ENCODE peak calls at places on chromosomes 2 and 18, in four cellular contexts. J is cardiac muscle cell, D is epithelial cell of esophagus, V is AG09319. W is an unnamed sample.

GRCh38 chr2:238895901-238896600 is 48.2 kb downstream of the TWIST2 start:
- DNase-seq in D (no peak), J (no peak), V (peak), W (peak)

GRCh38 chr2:126953483-126953882 is 54.8 kb downstream of the TEX51 start:
- DNase-seq in J (no peak), V (no peak), D (no peak), W (no peak)

GRCh38 chr2:157699806-157700205 is 71.1 kb upstream of the ACVR1C start:
- DNase-seq in V (no peak), J (no peak), D (no peak), W (no peak)

GRCh38 chr2:154402138-154402714 is 296.3 kb upstream of the KCNJ3 start:
- DNase-seq in D (peak), J (peak), V (no peak), W (no peak)

GRCh38 chr2:177147093-177147694 is 65.4 kb upstream of the HNRNPA3 start:
- DNase-seq in D (peak), J (peak), V (no peak), W (no peak)

GRCh38 chr2:218318241-218318640 is 25.9 kb upstream of the TMBIM1 start:
- DNase-seq in J (no peak), V (no peak), D (no peak), W (no peak)

GRCh38 chr2:100142393-100142792 is at the start of gene AFF3:
- DNase-seq in V (no peak), D (no peak), J (no peak), W (no peak)

GRCh38 chr18:74595425-74595824 is 2.2 kb upstream of the ZNF407 start:
- DNase-seq in D (no peak), J (no peak), V (no peak), W (no peak)

GRCh38 chr2:127618551-127618950 is 27.4 kb upstream of the GPR17 start:
- DNase-seq in J (no peak), V (no peak), D (no peak), W (no peak)

GRCh38 chr18:48134609-48135008 is 204.2 kb upstream of the SMAD2 start:
- DNase-seq in D (no peak), J (no peak), V (no peak), W (no peak)

GRCh38 chr2:195319112-195319460 is 337.9 kb upstream of the SLC39A10 start:
- DNase-seq in V (no peak), J (no peak), D (peak), W (no peak)

GRCh38 chr2:239607795-239608171 is 207.0 kb upstream of the HDAC4 start:
- DNase-seq in D (no peak), J (no peak), V (no peak), W (peak)

GRCh38 chr2:25188405-25188804 is 20.0 kb upstream of the POMC start:
- DNase-seq in V (no peak), D (no peak), J (no peak), W (no peak)

GRCh38 chr2:107068502-107068901 is 182.5 kb upstream of the ST6GAL2 start:
- DNase-seq in D (no peak), J (no peak), V (no peak), W (no peak)

GRCh38 chr2:139704606-139705005 is 924.4 kb upstream of the NXPH2 start:
- DNase-seq in D (no peak), J (no peak), V (no peak), W (no peak)

GRCh38 chr18:10842821-10843220 is 306.5 kb downstream of the PIEZO2 start:
- DNase-seq in J (no peak), V (no peak), D (no peak), W (no peak)

GRCh38 chr2:106147665-106148064 is 46.4 kb downstream of the UXS1 start:
- DNase-seq in D (no peak), V (no peak), J (no peak), W (no peak)

GRCh38 chr2:49490710-49491109 is 336.4 kb upstream of the FSHR start:
- DNase-seq in D (peak), J (peak), V (no peak), W (peak)

GRCh38 chr18:57446322-57446721 is 11.1 kb downstream of the ONECUT2 start:
- DNase-seq in D (peak), V (no peak), J (peak), W (peak)

GRCh38 chr2:174634130-174635014 is 36.8 kb upstream of the WIPF1 start:
- DNase-seq in J (no peak), V (no peak), D (no peak), W (no peak)

GRCh38 chr2:24809316-24810007 is 16.2 kb downstream of the CENPO start:
- DNase-seq in J (no peak), V (no peak), D (no peak), W (no peak)

GRCh38 chr2:238896641-238897040 is 48.8 kb downstream of the TWIST2 start:
- DNase-seq in J (no peak), D (no peak), V (no peak), W (no peak)

GRCh38 chr2:146665801-146666200 is 1179.0 kb upstream of the ACVR2A start:
- DNase-seq in D (peak), V (no peak), J (no peak), W (no peak)

GRCh38 chr2:160510617-160511016 is 17.0 kb upstream of the RBMS1 start:
- DNase-seq in D (no peak), J (peak), V (no peak), W (no peak)

GRCh38 chr2:174836345-174836999 is 72.2 kb upstream of the CHRNA1 start:
- DNase-seq in J (no peak), V (peak), D (peak), W (no peak)

GRCh38 chr2:24457730-24458129 is 33.3 kb upstream of the NCOA1 start:
- DNase-seq in D (no peak), J (no peak), V (no peak), W (no peak)

GRCh38 chr2:68357608-68358337 is 7.3 kb upstream of the PLEK start:
- DNase-seq in J (peak), D (peak), V (peak), W (no peak)

GRCh38 chr2:231589656-231590055 is 3.0 kb upstream of the TEX44 start:
- DNase-seq in D (no peak), V (no peak), J (no peak), W (no peak)

GRCh38 chr2:242027676-242028450 is 158.3 kb downstream of the RTP5 start:
- DNase-seq in D (no peak), J (no peak), V (no peak), W (no peak)

GRCh38 chr2:188765522-188765921 is 208.7 kb upstream of the COL3A1 start:
- DNase-seq in V (no peak), D (peak), J (peak), W (peak)

GRCh38 chr2:112150447-112150846 is 12.3 kb downstream of the FBLN7 start:
- DNase-seq in V (peak), J (no peak), D (peak), W (no peak)

GRCh38 chr2:31049913-31050588 is 88.2 kb downstream of the GALNT14 start:
- DNase-seq in J (no peak), D (no peak), V (no peak), W (no peak)

GRCh38 chr2:131046580-131047274 is 46.5 kb downstream of the FAM168B start:
- DNase-seq in D (no peak), V (no peak), J (no peak), W (no peak)

GRCh38 chr2:98343371-98343770 is 2.9 kb upstream of the CNGA3 start:
- DNase-seq in J (no peak), V (no peak), D (no peak), W (no peak)

GRCh38 chr2:111119004-111119846 is 1.5 kb upstream of the BCL2L11 start:
- DNase-seq in D (no peak), J (peak), V (no peak), W (peak)

GRCh38 chr2:21123473-21124393 is at the start of gene TDRD15:
- DNase-seq in D (no peak), V (no peak), J (no peak), W (no peak)

GRCh38 chr2:8132371-8132831 is 549.5 kb upstream of the ID2 start:
- DNase-seq in V (no peak), D (no peak), J (no peak), W (no peak)

GRCh38 chr2:205687018-205687956 is 5.0 kb downstream of the NRP2 start:
- DNase-seq in V (no peak), J (no peak), D (peak), W (no peak)

GRCh38 chr2:205684871-205685313 is 2.6 kb downstream of the NRP2 start:
- DNase-seq in D (peak), J (peak), V (no peak), W (peak)

GRCh38 chr2:205688417-205689200 is 6.3 kb downstream of the NRP2 start:
- DNase-seq in J (no peak), D (no peak), V (no peak), W (no peak)

GRCh38 chr2:205685314-205686230 is 3.3 kb downstream of the NRP2 start:
- DNase-seq in J (peak), D (peak), V (no peak), W (peak)

GRCh38 chr2:205686231-205687017 is 4.1 kb downstream of the NRP2 start:
- DNase-seq in V (no peak), J (peak), D (no peak), W (peak)
- TF ChIP-seq CTCF in V (no peak), J (peak), D (no peak), W (peak)

GRCh38 chr2:150784389-150784788 is 296.9 kb upstream of the RND3 start:
- DNase-seq in V (no peak), D (peak), J (no peak), W (no peak)
- TF ChIP-seq CTCF in V (no peak), D (no peak), J (no peak), W (no peak)

GRCh38 chr2:236882074-236882473 is 203.6 kb upstream of the COPS8 start:
- DNase-seq in V (no peak), D (no peak), J (no peak), W (no peak)
- TF ChIP-seq CTCF in V (no peak), D (no peak), J (no peak), W (no peak)

GRCh38 chr18:21241224-21242131 is 554 bp upstream of the GREB1L start:
- DNase-seq in D (no peak), V (no peak), J (peak), W (peak)
- TF ChIP-seq CTCF in D (no peak), V (no peak), J (no peak), W (no peak)

GRCh38 chr2:134576478-134576877 is 142.3 kb downstream of the TMEM163 start:
- DNase-seq in J (no peak), D (no peak), V (no peak), W (no peak)
- TF ChIP-seq CTCF in J (no peak), D (no peak), V (no peak), W (no peak)

GRCh38 chr2:236503100-236503499 is 66.5 kb upstream of the ACKR3 start:
- DNase-seq in D (no peak), J (no peak), V (no peak), W (no peak)
- TF ChIP-seq CTCF in D (peak), J (peak), V (peak), W (no peak)

DNA sequence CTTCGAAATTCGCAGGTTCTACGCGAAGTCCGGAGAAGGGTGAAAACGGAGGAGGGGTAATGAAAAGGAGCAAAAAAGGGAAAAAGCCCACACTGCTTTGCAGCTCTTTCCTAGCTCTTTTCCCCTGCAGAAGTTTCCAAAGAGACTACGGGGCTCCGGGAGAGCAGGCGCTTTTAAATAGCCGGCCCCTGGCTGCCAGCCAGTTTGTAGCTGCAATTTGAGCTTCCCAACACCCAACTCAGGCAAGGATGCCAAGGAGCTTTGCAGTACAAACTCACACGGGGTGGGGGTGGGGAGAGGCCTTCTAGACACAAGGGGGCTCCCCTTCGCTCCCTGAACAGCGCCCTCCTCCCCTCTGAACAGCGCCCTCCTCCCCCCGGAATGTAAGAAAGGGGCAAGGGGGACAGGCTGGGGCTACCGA is at the start of gene IGFBP5:
- DNase-seq in J (peak), D (peak), V (peak), W (peak)
- TF ChIP-seq CTCF in J (peak), D (no peak), V (peak), W (no peak)

DNA sequence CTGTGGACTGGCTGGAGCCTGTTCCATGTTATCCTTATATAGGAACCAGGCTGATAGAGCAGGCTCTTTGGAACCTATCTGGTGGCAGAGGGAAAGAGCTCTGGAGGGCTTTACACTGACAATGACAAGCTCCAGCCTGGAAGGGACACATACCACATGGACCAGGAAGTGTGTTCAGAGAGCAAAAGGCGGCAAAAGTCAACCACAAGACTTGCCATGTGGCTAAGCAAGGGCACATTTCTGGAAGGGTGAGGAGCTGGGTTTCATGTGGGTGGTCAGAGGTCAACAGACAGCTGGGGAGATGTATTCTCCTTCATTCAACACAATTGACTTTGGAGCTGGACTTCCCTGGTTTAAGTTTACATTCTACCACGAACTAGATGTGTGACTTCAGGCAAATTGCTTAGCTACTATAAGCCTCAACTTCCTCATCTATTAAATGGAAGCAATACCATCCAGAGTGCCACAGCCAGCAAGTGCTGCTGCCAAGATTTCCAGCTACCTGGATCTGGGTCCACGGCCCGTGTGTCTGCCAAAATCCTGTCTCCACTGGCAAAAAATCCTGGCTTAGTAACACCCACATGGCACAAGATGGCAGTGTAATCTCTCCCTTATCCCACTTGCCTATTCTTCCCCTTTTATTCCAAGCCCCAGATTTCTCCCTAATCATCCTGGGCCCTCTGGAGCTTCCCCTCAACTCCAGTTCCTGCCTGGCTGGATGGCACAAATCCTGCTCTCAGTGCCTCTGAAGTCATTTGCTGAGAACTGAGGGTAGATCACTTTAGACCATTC is 325.3 kb downstream of the DYSF start:
- DNase-seq in J (peak), V (no peak), D (no peak), W (no peak)
- TF ChIP-seq CTCF in J (peak), V (no peak), D (peak), W (no peak)

GRCh38 chr2:120779781-120780283 is 44.2 kb downstream of the GLI2 start:
- DNase-seq in D (peak), J (peak), V (no peak), W (no peak)
- TF ChIP-seq CTCF in D (no peak), J (peak), V (peak), W (no peak)